ENCODE peak calls at places on chromosomes 3 and 15, in ten cellular contexts. One of them, this sample, is unnamed.

GRCh38 chr3:184332370-184333090 is 4.9 kb upstream of the FAM131A start:
- DNase-seq in H1: no peak
- DNase-seq in neural crest cell: no peak
- DNase-seq in testis: no peak
- DNase-seq in A549: no peak
- DNase-seq in GM13977: no peak
- DNase-seq in mesothelial cell of epicardium: no peak
- DNase-seq in breast epithelium: no peak
- DNase-seq in foreskin fibroblast: peak
- DNase-seq in PC-3: peak
- DNase-seq in this sample: no peak

GRCh38 chr3:139529624-139530023 is 9.9 kb downstream of the RBP1 start:
- DNase-seq in H1: no peak
- DNase-seq in neural crest cell: no peak
- DNase-seq in testis: no peak
- DNase-seq in A549: no peak
- DNase-seq in GM13977: no peak
- DNase-seq in mesothelial cell of epicardium: no peak
- DNase-seq in breast epithelium: no peak
- DNase-seq in foreskin fibroblast: no peak
- DNase-seq in PC-3: no peak
- DNase-seq in this sample: no peak

GRCh38 chr3:194064380-194065118 is 71.4 kb upstream of the HES1 start:
- DNase-seq in H1: no peak
- DNase-seq in neural crest cell: no peak
- DNase-seq in testis: no peak
- DNase-seq in A549: no peak
- DNase-seq in GM13977: no peak
- DNase-seq in mesothelial cell of epicardium: no peak
- DNase-seq in breast epithelium: no peak
- DNase-seq in foreskin fibroblast: no peak
- DNase-seq in PC-3: no peak
- DNase-seq in this sample: no peak

GRCh38 chr15:71685420-71685993 is 124.8 kb upstream of the NR2E3 start:
- DNase-seq in H1: no peak
- DNase-seq in neural crest cell: no peak
- DNase-seq in testis: no peak
- DNase-seq in A549: no peak
- DNase-seq in GM13977: no peak
- DNase-seq in mesothelial cell of epicardium: no peak
- DNase-seq in breast epithelium: no peak
- DNase-seq in foreskin fibroblast: no peak
- DNase-seq in PC-3: peak
- DNase-seq in this sample: no peak

GRCh38 chr15:57752426-57752825 is 45.9 kb downstream of the POLR2M start:
- DNase-seq in H1: no peak
- DNase-seq in neural crest cell: no peak
- DNase-seq in testis: peak
- DNase-seq in A549: no peak
- DNase-seq in GM13977: no peak
- DNase-seq in mesothelial cell of epicardium: no peak
- DNase-seq in breast epithelium: peak
- DNase-seq in foreskin fibroblast: no peak
- DNase-seq in PC-3: no peak
- DNase-seq in this sample: no peak

GRCh38 chr3:178665747-178666146 is 129.5 kb downstream of the KCNMB2 start:
- DNase-seq in H1: no peak
- DNase-seq in neural crest cell: no peak
- DNase-seq in testis: no peak
- DNase-seq in A549: no peak
- DNase-seq in GM13977: no peak
- DNase-seq in mesothelial cell of epicardium: no peak
- DNase-seq in breast epithelium: no peak
- DNase-seq in foreskin fibroblast: no peak
- DNase-seq in PC-3: no peak
- DNase-seq in this sample: no peak

GRCh38 chr3:24419067-24419791 is 75.4 kb downstream of the THRB start:
- DNase-seq in H1: no peak
- DNase-seq in neural crest cell: no peak
- DNase-seq in testis: no peak
- DNase-seq in A549: no peak
- DNase-seq in GM13977: no peak
- DNase-seq in mesothelial cell of epicardium: no peak
- DNase-seq in breast epithelium: no peak
- DNase-seq in foreskin fibroblast: no peak
- DNase-seq in PC-3: no peak
- DNase-seq in this sample: no peak

GRCh38 chr15:69576035-69576526 is 123.5 kb downstream of the RPLP1 start:
- DNase-seq in H1: peak
- DNase-seq in neural crest cell: peak
- DNase-seq in testis: peak
- DNase-seq in A549: peak
- DNase-seq in GM13977: peak
- DNase-seq in mesothelial cell of epicardium: no peak
- DNase-seq in breast epithelium: peak
- DNase-seq in foreskin fibroblast: peak
- DNase-seq in PC-3: peak
- DNase-seq in this sample: peak

GRCh38 chr3:73179601-73180000 is 118.1 kb downstream of the EBLN2 start:
- DNase-seq in H1: no peak
- DNase-seq in neural crest cell: no peak
- DNase-seq in testis: no peak
- DNase-seq in A549: no peak
- DNase-seq in GM13977: no peak
- DNase-seq in mesothelial cell of epicardium: no peak
- DNase-seq in breast epithelium: no peak
- DNase-seq in foreskin fibroblast: no peak
- DNase-seq in PC-3: no peak
- DNase-seq in this sample: no peak

GRCh38 chr3:142886938-142887337 is 1.9 kb downstream of the PCOLCE2 start:
- DNase-seq in H1: no peak
- DNase-seq in neural crest cell: no peak
- DNase-seq in testis: no peak
- DNase-seq in A549: peak
- DNase-seq in GM13977: no peak
- DNase-seq in mesothelial cell of epicardium: no peak
- DNase-seq in breast epithelium: no peak
- DNase-seq in foreskin fibroblast: peak
- DNase-seq in PC-3: peak
- DNase-seq in this sample: no peak

GRCh38 chr3:14478943-14479550 is 61.1 kb downstream of the GRIP2 start:
- DNase-seq in H1: no peak
- DNase-seq in neural crest cell: no peak
- DNase-seq in testis: no peak
- DNase-seq in A549: no peak
- DNase-seq in GM13977: no peak
- DNase-seq in mesothelial cell of epicardium: no peak
- DNase-seq in breast epithelium: no peak
- DNase-seq in foreskin fibroblast: no peak
- DNase-seq in PC-3: no peak
- DNase-seq in this sample: no peak

GRCh38 chr3:112770026-112770626 is 76.5 kb downstream of the CD200R1L start:
- DNase-seq in H1: no peak
- DNase-seq in neural crest cell: no peak
- DNase-seq in testis: no peak
- DNase-seq in A549: peak
- DNase-seq in GM13977: no peak
- DNase-seq in mesothelial cell of epicardium: no peak
- DNase-seq in breast epithelium: no peak
- DNase-seq in foreskin fibroblast: peak
- DNase-seq in PC-3: peak
- DNase-seq in this sample: no peak

GRCh38 chr3:126132751-126133511 is 47.5 kb downstream of the ALDH1L1 start:
- DNase-seq in H1: peak
- DNase-seq in neural crest cell: no peak
- DNase-seq in testis: peak
- DNase-seq in A549: peak
- DNase-seq in GM13977: no peak
- DNase-seq in mesothelial cell of epicardium: peak
- DNase-seq in breast epithelium: no peak
- DNase-seq in foreskin fibroblast: peak
- DNase-seq in PC-3: peak
- DNase-seq in this sample: peak
- TF ChIP-seq CTCF in H1: peak
- TF ChIP-seq CTCF in neural crest cell: peak
- TF ChIP-seq CTCF in testis: peak
- TF ChIP-seq CTCF in A549: peak
- TF ChIP-seq CTCF in GM13977: no peak
- TF ChIP-seq CTCF in mesothelial cell of epicardium: peak
- TF ChIP-seq CTCF in breast epithelium: no peak
- TF ChIP-seq CTCF in foreskin fibroblast: peak
- TF ChIP-seq CTCF in PC-3: peak
- TF ChIP-seq CTCF in this sample: no peak

GRCh38 chr3:50298836-50299637 is at the start of the genes HYAL3 and NAA80:
- DNase-seq in H1: peak
- DNase-seq in neural crest cell: peak
- DNase-seq in testis: peak
- DNase-seq in A549: peak
- DNase-seq in GM13977: peak
- DNase-seq in mesothelial cell of epicardium: peak
- DNase-seq in breast epithelium: peak
- DNase-seq in foreskin fibroblast: peak
- DNase-seq in PC-3: peak
- DNase-seq in this sample: peak
- TF ChIP-seq CTCF in H1: no peak
- TF ChIP-seq CTCF in neural crest cell: peak
- TF ChIP-seq CTCF in testis: no peak
- TF ChIP-seq CTCF in A549: no peak
- TF ChIP-seq CTCF in GM13977: peak
- TF ChIP-seq CTCF in mesothelial cell of epicardium: no peak
- TF ChIP-seq CTCF in breast epithelium: peak
- TF ChIP-seq CTCF in foreskin fibroblast: peak
- TF ChIP-seq CTCF in PC-3: peak
- TF ChIP-seq CTCF in this sample: no peak

DNA sequence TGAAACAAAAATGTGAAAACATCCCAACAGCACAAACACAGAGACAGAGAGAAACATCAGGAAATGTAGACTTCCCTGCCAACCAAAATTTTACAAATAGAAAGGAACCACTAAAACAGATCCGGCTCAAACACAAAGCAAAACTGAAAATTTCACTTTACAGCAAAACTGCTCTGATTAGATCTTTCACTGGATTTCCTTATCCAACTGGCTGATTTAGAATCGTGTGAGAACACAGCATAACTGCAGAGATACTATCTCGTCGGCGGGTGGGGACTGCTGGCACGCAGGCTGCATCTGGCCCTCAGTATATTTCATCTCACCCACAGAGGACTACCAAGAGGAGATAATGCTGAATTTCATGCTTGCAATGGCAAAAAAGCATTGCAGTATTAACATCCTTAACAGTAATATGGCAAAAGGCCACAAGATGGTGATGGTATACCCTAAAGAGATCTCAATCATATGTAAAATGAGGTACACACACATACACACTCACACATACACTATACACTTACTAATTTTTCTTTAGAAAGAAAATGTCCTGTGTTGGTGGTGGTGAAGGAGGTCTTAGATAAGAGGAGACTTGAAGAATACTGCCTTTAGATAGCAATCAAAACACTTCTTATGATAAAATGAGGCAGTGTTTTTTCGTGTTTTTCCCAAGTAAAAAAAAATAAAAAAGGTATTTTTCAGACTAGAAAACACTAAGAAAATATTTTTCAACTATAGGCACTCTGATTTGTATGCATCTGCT is 10.6 kb upstream of the LEO1 start:
- DNase-seq in H1: no peak
- DNase-seq in neural crest cell: no peak
- DNase-seq in testis: no peak
- DNase-seq in A549: peak
- DNase-seq in GM13977: peak
- DNase-seq in mesothelial cell of epicardium: no peak
- DNase-seq in breast epithelium: no peak
- DNase-seq in foreskin fibroblast: peak
- DNase-seq in PC-3: peak
- DNase-seq in this sample: no peak
- TF ChIP-seq CTCF in H1: peak
- TF ChIP-seq CTCF in neural crest cell: peak
- TF ChIP-seq CTCF in testis: peak
- TF ChIP-seq CTCF in A549: peak
- TF ChIP-seq CTCF in GM13977: peak
- TF ChIP-seq CTCF in mesothelial cell of epicardium: no peak
- TF ChIP-seq CTCF in breast epithelium: peak
- TF ChIP-seq CTCF in foreskin fibroblast: peak
- TF ChIP-seq CTCF in PC-3: peak
- TF ChIP-seq CTCF in this sample: no peak

GRCh38 chr3:157865449-157865862 is 240.8 kb downstream of the SHOX2 start:
- DNase-seq in H1: peak
- DNase-seq in neural crest cell: peak
- DNase-seq in testis: peak
- DNase-seq in A549: peak
- DNase-seq in GM13977: peak
- DNase-seq in mesothelial cell of epicardium: no peak
- DNase-seq in breast epithelium: no peak
- DNase-seq in foreskin fibroblast: peak
- DNase-seq in PC-3: peak
- DNase-seq in this sample: no peak
- TF ChIP-seq CTCF in H1: peak
- TF ChIP-seq CTCF in neural crest cell: peak
- TF ChIP-seq CTCF in testis: peak
- TF ChIP-seq CTCF in A549: peak
- TF ChIP-seq CTCF in GM13977: peak
- TF ChIP-seq CTCF in mesothelial cell of epicardium: peak
- TF ChIP-seq CTCF in breast epithelium: no peak
- TF ChIP-seq CTCF in foreskin fibroblast: peak
- TF ChIP-seq CTCF in PC-3: peak
- TF ChIP-seq CTCF in this sample: no peak